ENCODE peak calls at places on chromosomes 7 and 10, in nine cellular contexts. P is NT2/D1, M is psoas muscle, F is tibial nerve, S is Peyer's patch, J is adrenal gland, L is PC-9, N is right cardiac atrium, Y is mammary epithelial cell. B is an unnamed sample. For H3K9me3, the result is how much of the 10 kb centered on the place peaks cover.

GRCh38 chr10:45353176-45353575 is 20.8 kb upstream of the ALOX5 start:
- DNase-seq in L (no peak), F (no peak), P (no peak), S (no peak), M (no peak), Y (peak), N (no peak), J (no peak), B (no peak)

GRCh38 chr10:30373596-30374327 is 24.7 kb upstream of the MTPAP start:
- DNase-seq in S (peak), P (no peak), Y (no peak), N (no peak), M (no peak), J (no peak), L (no peak), F (no peak), B (peak)

GRCh38 chr7:36653671-36654355 is 70.5 kb downstream of the AOAH start:
- DNase-seq in M (no peak), P (peak), N (no peak), L (no peak), J (no peak), F (no peak), Y (no peak), S (no peak), B (no peak)

GRCh38 chr10:79208251-79208983 is 138.9 kb upstream of the PPIF start:
- DNase-seq in Y (no peak), M (no peak), F (no peak), J (no peak), N (no peak), P (no peak), S (no peak), L (no peak), B (no peak)

GRCh38 chr7:79272066-79272669 is 181.3 kb downstream of the MAGI2 start:
- DNase-seq in L (no peak), Y (no peak), F (no peak), N (no peak), J (no peak), M (no peak), S (no peak), P (peak), B (no peak)

GRCh38 chr7:20779041-20779440 is 7.6 kb downstream of the SP8 start:
- DNase-seq in Y (no peak), S (no peak), M (no peak), J (no peak), N (no peak), F (no peak), P (no peak), L (no peak), B (no peak)

GRCh38 chr7:83161186-83161585 is 1.5 kb downstream of the PCLO start:
- DNase-seq in Y (peak), P (no peak), J (no peak), S (no peak), F (no peak), M (no peak), N (no peak), L (no peak), B (no peak)

GRCh38 chr10:119947325-119947724 is 54.8 kb downstream of the SEC23IP start:
- DNase-seq in M (no peak), J (no peak), S (no peak), Y (no peak), F (no peak), L (no peak), N (no peak), P (no peak), B (no peak)

GRCh38 chr10:14173391-14173705 is 157.4 kb downstream of the FRMD4A start:
- DNase-seq in N (no peak), J (no peak), F (no peak), S (no peak), L (no peak), P (no peak), Y (peak), M (no peak), B (no peak)

GRCh38 chr10:70782401-70783055 is 2.6 kb downstream of the TBATA start:
- DNase-seq in Y (no peak), L (no peak), P (no peak), M (no peak), N (no peak), F (no peak), J (no peak), S (no peak), B (no peak)

GRCh38 chr7:2553831-2554581 is 1.3 kb downstream of the BRAT1 start:
- DNase-seq in M (peak), S (no peak), J (no peak), P (no peak), Y (no peak), F (no peak), N (no peak), L (no peak), B (peak)

GRCh38 chr10:119243967-119244366 is 36.6 kb downstream of the GRK5 start:
- DNase-seq in M (no peak), N (no peak), F (no peak), P (no peak), J (no peak), L (no peak), S (no peak), Y (no peak), B (no peak)

GRCh38 chr7:112452102-112452888 is 2.0 kb downstream of the IFRD1 start:
- DNase-seq in F (peak), N (peak), P (no peak), J (peak), L (peak), S (no peak), Y (peak), M (peak), B (peak)

GRCh38 chr7:108002726-108003590 is at the start of gene LAMB1:
- DNase-seq in P (peak), L (peak), F (peak), N (peak), M (peak), S (no peak), J (peak), Y (peak), B (peak)

GRCh38 chr7:131039836-131040235 is 287.8 kb upstream of the MKLN1 start:
- DNase-seq in M (no peak), F (no peak), J (no peak), L (no peak), P (no peak), S (no peak), N (no peak), Y (no peak), B (no peak)

GRCh38 chr10:43040482-43041256 is 36.2 kb upstream of the RET start:
- DNase-seq in N (no peak), F (peak), S (no peak), M (no peak), L (no peak), J (no peak), Y (no peak), P (no peak), B (peak)

GRCh38 chr7:99752354-99752753 is 17.4 kb upstream of the CYP3A7 start:
- DNase-seq in J (peak), P (no peak), L (peak), N (no peak), M (peak), Y (no peak), S (no peak), F (no peak), B (no peak)

GRCh38 chr7:123355576-123356195 is 155.9 kb upstream of the SLC13A1 start:
- DNase-seq in Y (peak), N (no peak), L (no peak), J (no peak), P (peak), M (no peak), F (no peak), S (no peak), B (no peak)

GRCh38 chr7:25087855-25088254 is 37.2 kb downstream of the CYCS start:
- DNase-seq in Y (no peak), J (no peak), M (no peak), S (no peak), N (no peak), P (no peak), L (no peak), F (no peak), B (no peak)

GRCh38 chr10:59962755-59963154 is 56.4 kb upstream of the CCDC6 start:
- DNase-seq in P (no peak), J (no peak), Y (no peak), N (no peak), L (no peak), F (no peak), M (no peak), S (no peak), B (no peak)

GRCh38 chr10:13146383-13146782 is 15.0 kb upstream of the MCM10 start:
- DNase-seq in M (no peak), L (peak), N (no peak), F (no peak), J (no peak), P (no peak), Y (peak), S (no peak), B (no peak)

GRCh38 chr7:132782777-132783633 is 206.7 kb upstream of the PLXNA4 start:
- DNase-seq in M (no peak), P (no peak), Y (no peak), L (no peak), J (no peak), S (no peak), F (no peak), N (no peak), B (no peak)

GRCh38 chr10:26612151-26612915 is 85.2 kb upstream of the PDSS1 start:
- DNase-seq in S (no peak), Y (peak), F (no peak), M (no peak), J (no peak), N (no peak), L (no peak), P (no peak), B (no peak)

GRCh38 chr10:44913312-44914079 is 2.4 kb downstream of the TMEM72 start:
- DNase-seq in M (no peak), N (no peak), Y (no peak), J (no peak), L (no peak), S (no peak), P (no peak), F (no peak), B (no peak)

GRCh38 chr10:27620425-27621397 is 116.6 kb downstream of the RAB18 start:
- DNase-seq in M (no peak), F (no peak), S (no peak), J (no peak), N (peak), L (no peak), Y (peak), P (no peak), B (peak)

GRCh38 chr7:150322114-150322832 is 882 bp upstream of the LRRC61 start:
- DNase-seq in L (peak), J (peak), P (no peak), M (no peak), S (no peak), N (no peak), F (no peak), Y (no peak), B (no peak)

GRCh38 chr10:71873582-71874182 is 22.6 kb upstream of the PSAP start:
- DNase-seq in S (no peak), M (no peak), Y (no peak), P (no peak), N (no peak), F (no peak), L (no peak), J (no peak), B (no peak)

GRCh38 chr7:90320801-90321494 is at the start of gene FAM237B:
- DNase-seq in L (no peak), F (no peak), J (no peak), P (no peak), S (no peak), N (no peak), M (no peak), Y (peak), B (no peak)

GRCh38 chr10:122463466-122464157 is 2.3 kb downstream of the HTRA1 start:
- DNase-seq in Y (no peak), L (no peak), N (no peak), S (no peak), F (no peak), J (no peak), M (no peak), P (no peak), B (no peak)

GRCh38 chr7:102004229-102004628 is 186.8 kb downstream of the CUX1 start:
- DNase-seq in N (no peak), S (no peak), P (no peak), F (no peak), Y (no peak), M (no peak), J (no peak), L (no peak), B (no peak)

GRCh38 chr7:44275829-44276570 is 49.4 kb downstream of the CAMK2B start:
- DNase-seq in S (no peak), P (peak), F (no peak), J (no peak), Y (no peak), N (peak), M (peak), L (no peak), B (peak)

GRCh38 chr10:11331706-11332105 is 279.7 kb downstream of the USP6NL start:
- DNase-seq in F (no peak), S (no peak), P (no peak), N (no peak), L (no peak), J (no peak), M (no peak), Y (no peak), B (no peak)

GRCh38 chr10:102627141-102627445 is 17.2 kb upstream of the TRIM8 start:
- DNase-seq in Y (no peak), L (no peak), P (no peak), S (no peak), J (no peak), N (peak), M (peak), F (no peak), B (no peak)

GRCh38 chr10:53069013-53069412 is 296.4 kb upstream of the MBL2 start:
- DNase-seq in J (no peak), N (no peak), F (no peak), S (no peak), Y (no peak), P (no peak), L (no peak), M (no peak), B (no peak)

GRCh38 chr10:53064609-53065008 is 292.0 kb upstream of the MBL2 start:
- DNase-seq in Y (no peak), P (no peak), J (no peak), N (no peak), M (no peak), L (no peak), S (no peak), F (no peak), B (no peak)

GRCh38 chr10:53063805-53064204 is 291.2 kb upstream of the MBL2 start:
- DNase-seq in Y (no peak), N (no peak), S (no peak), F (no peak), M (no peak), P (no peak), J (no peak), L (no peak), B (no peak)
- H3K4me3 ChIP-seq in Y (no peak), N (no peak), S (no peak), F (no peak), M (no peak), P (no peak), J (no peak), L (no peak), B (no peak)

GRCh38 chr10:37758074-37758473 is 99.3 kb downstream of the ZNF248 start:
- DNase-seq in Y (no peak), S (no peak), M (no peak), F (no peak), P (no peak), N (no peak), J (no peak), L (no peak), B (no peak)
- H3K9me3 ChIP-seq in Y (under half), S (under half), M (under half), F (under half), P (under half), N (under half), J (under half), L (under half), B (under half)

DNA sequence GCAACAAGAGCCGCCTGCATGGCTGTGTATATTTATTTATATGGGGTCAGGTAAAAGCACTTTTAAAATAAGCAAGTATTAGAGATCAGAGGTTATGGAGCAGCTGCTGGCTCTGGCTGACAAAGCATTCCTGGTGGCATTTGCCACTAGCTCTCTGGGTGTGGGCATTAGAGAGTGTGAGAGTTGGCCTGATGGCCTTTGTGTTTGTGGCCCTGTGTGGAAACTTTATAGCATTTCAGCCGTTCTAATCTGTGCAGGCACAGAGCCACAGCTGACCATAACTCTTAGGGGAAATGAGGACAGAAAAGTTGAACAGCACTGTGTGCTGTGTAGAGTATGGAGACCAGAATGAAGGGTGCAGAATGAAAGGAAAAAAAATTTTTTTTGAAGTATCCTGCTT is 118.9 kb downstream of the AUTS2 start:
- DNase-seq in S (no peak), F (no peak), M (no peak), N (peak), J (peak), P (no peak), L (no peak), Y (no peak), B (no peak)
- H3K4me3 ChIP-seq in S (no peak), F (no peak), M (no peak), N (no peak), J (no peak), P (no peak), L (no peak), Y (no peak), B (no peak)

DNA sequence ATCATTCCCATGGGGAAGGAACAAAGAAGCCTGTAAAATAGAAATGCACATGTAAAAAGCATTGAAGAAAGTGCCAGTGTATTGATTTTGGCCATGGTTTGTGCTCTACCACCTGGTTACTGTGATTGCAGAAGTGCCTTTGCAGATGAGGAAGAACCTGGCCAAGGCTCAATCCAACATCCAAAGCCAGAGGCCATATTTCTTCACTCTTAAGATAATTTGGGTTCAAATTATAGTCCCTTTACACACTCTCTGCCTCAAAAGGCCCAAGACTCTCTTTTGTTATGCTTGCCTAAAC is 122.1 kb downstream of the EGFR start:
- DNase-seq in M (no peak), Y (no peak), N (no peak), P (no peak), J (no peak), F (no peak), S (no peak), L (no peak), B (no peak)
- H3K9me3 ChIP-seq in M (under half), Y (under half), N (under half), P (under half), J (under half), F (under half), S (under half), L (under half), B (under half)

B was measured in sigmoid colon.